ENCODE peak calls at places on chromosomes 16 and 17, in six cellular contexts. W is brain microvascular endothelial cell, H is C1 segment of cervical spinal cord, N is midbrain, V is heart left ventricle, B is nucleus accumbens. L is an unnamed sample.
A peak's percentile ranks its signal among the peaks of the same experiment; 100 is the strongest.

GRCh38 chr17:76529643-76530488 is 7.6 kb downstream of the CYGB start:
- DNase-seq in B (no peak), V (peak; percentile 92), H (peak; percentile 68), W (peak; percentile 57), N (peak; percentile 58), L (peak; percentile 47)

GRCh38 chr16:14050297-14051027 is 20.7 kb upstream of the MRTFB start:
- DNase-seq in W (no peak), N (no peak), V (no peak), B (no peak), H (no peak), L (no peak)

GRCh38 chr17:18246880-18247612 is 11.5 kb downstream of the FLII start:
- DNase-seq in V (peak; percentile 47), H (no peak), B (peak; percentile 29), W (no peak), N (no peak), L (no peak)

GRCh38 chr16:87661561-87661960 is 59.3 kb downstream of the JPH3 start:
- DNase-seq in N (no peak), B (no peak), H (peak; percentile 3), V (peak; percentile 39), W (peak; percentile 29), L (no peak)

GRCh38 chr17:62725791-62726249 is 82.3 kb downstream of the MARCHF10 start:
- DNase-seq in V (no peak), B (no peak), H (no peak), W (peak; percentile 63), N (no peak), L (no peak)

GRCh38 chr16:11063432-11064201 is 119.3 kb downstream of the CLEC16A start:
- DNase-seq in W (no peak), N (no peak), H (no peak), V (no peak), B (no peak), L (no peak)

GRCh38 chr17:40490289-40490853 is 11.1 kb downstream of the TNS4 start:
- DNase-seq in V (peak; percentile 46), W (peak; percentile 64), N (peak; percentile 64), H (peak; percentile 59), B (peak; percentile 70), L (no peak)

GRCh38 chr17:48564200-48565023 is 13.7 kb downstream of the HOXB4 start:
- DNase-seq in H (no peak), B (no peak), N (no peak), W (no peak), V (no peak), L (no peak)

GRCh38 chr17:48494335-48494734 is 36.5 kb downstream of the HOXB1 start:
- DNase-seq in W (no peak), H (no peak), V (no peak), N (no peak), B (no peak), L (no peak)

GRCh38 chr17:82638183-82638773 is 10.0 kb downstream of the WDR45B start:
- DNase-seq in N (no peak), W (no peak), H (no peak), B (no peak), V (no peak), L (no peak)

GRCh38 chr16:1379054-1379862 is 27.5 kb downstream of the GNPTG start:
- DNase-seq in V (peak; percentile 84), H (peak; percentile 22), W (peak; percentile 68), B (peak; percentile 38), N (peak; percentile 30), L (peak; percentile 11)